ENCODE peak calls at places on chromosomes 5 and 9, in six cellular contexts. One of them, this sample, is unnamed.

GRCh38 chr5:90868799-90869198 is 310.2 kb downstream of the ADGRV1 start:
- DNase-seq in transverse colon: no peak
- DNase-seq in breast epithelium: no peak
- DNase-seq in stomach: no peak
- DNase-seq in sigmoid colon: no peak
- DNase-seq in HepG2: no peak
- DNase-seq in this sample: no peak

GRCh38 chr9:2411459-2412215 is 209.9 kb upstream of the VLDLR start:
- DNase-seq in stomach: no peak
- DNase-seq in HepG2: no peak
- DNase-seq in breast epithelium: no peak
- DNase-seq in sigmoid colon: no peak
- DNase-seq in transverse colon: no peak
- DNase-seq in this sample: no peak

GRCh38 chr5:128534729-128535128 is 3.3 kb downstream of the FBN2 start:
- DNase-seq in stomach: no peak
- DNase-seq in sigmoid colon: no peak
- DNase-seq in HepG2: no peak
- DNase-seq in breast epithelium: no peak
- DNase-seq in transverse colon: no peak
- DNase-seq in this sample: no peak

GRCh38 chr9:22528485-22528884 is 81.9 kb downstream of the DMRTA1 start:
- DNase-seq in stomach: no peak
- DNase-seq in transverse colon: no peak
- DNase-seq in sigmoid colon: no peak
- DNase-seq in breast epithelium: no peak
- DNase-seq in HepG2: no peak
- DNase-seq in this sample: no peak

GRCh38 chr5:26894719-26895263 is 143.6 kb downstream of the CDH9 start:
- DNase-seq in stomach: no peak
- DNase-seq in sigmoid colon: no peak
- DNase-seq in transverse colon: no peak
- DNase-seq in HepG2: no peak
- DNase-seq in breast epithelium: no peak
- DNase-seq in this sample: no peak

GRCh38 chr5:6246820-6247437 is 131.4 kb downstream of the MED10 start:
- DNase-seq in stomach: no peak
- DNase-seq in sigmoid colon: no peak
- DNase-seq in HepG2: no peak
- DNase-seq in breast epithelium: no peak
- DNase-seq in transverse colon: no peak
- DNase-seq in this sample: peak

GRCh38 chr5:67050635-67051034 is 146.0 kb downstream of the CD180 start:
- DNase-seq in breast epithelium: no peak
- DNase-seq in HepG2: no peak
- DNase-seq in sigmoid colon: no peak
- DNase-seq in stomach: no peak
- DNase-seq in transverse colon: no peak
- DNase-seq in this sample: no peak

GRCh38 chr5:91910655-91911054 is 527.5 kb upstream of the ARRDC3 start:
- DNase-seq in stomach: no peak
- DNase-seq in breast epithelium: no peak
- DNase-seq in sigmoid colon: no peak
- DNase-seq in HepG2: no peak
- DNase-seq in transverse colon: no peak
- DNase-seq in this sample: no peak

GRCh38 chr5:120808135-120808534 is 344.0 kb downstream of the PRR16 start:
- DNase-seq in breast epithelium: no peak
- DNase-seq in stomach: no peak
- DNase-seq in sigmoid colon: no peak
- DNase-seq in HepG2: no peak
- DNase-seq in transverse colon: no peak
- DNase-seq in this sample: no peak

GRCh38 chr5:58087905-58088304 is 372.0 kb downstream of the PLK2 start:
- DNase-seq in HepG2: no peak
- DNase-seq in breast epithelium: no peak
- DNase-seq in transverse colon: no peak
- DNase-seq in sigmoid colon: no peak
- DNase-seq in stomach: no peak
- DNase-seq in this sample: no peak

GRCh38 chr9:127557466-127557869 is 54.6 kb upstream of the STXBP1 start:
- DNase-seq in stomach: no peak
- DNase-seq in sigmoid colon: no peak
- DNase-seq in breast epithelium: no peak
- DNase-seq in transverse colon: no peak
- DNase-seq in HepG2: no peak
- DNase-seq in this sample: no peak

GRCh38 chr9:69357030-69357853 is 32.2 kb downstream of the ENTREP1 start:
- DNase-seq in HepG2: no peak
- DNase-seq in transverse colon: no peak
- DNase-seq in stomach: no peak
- DNase-seq in sigmoid colon: no peak
- DNase-seq in breast epithelium: no peak
- DNase-seq in this sample: no peak

GRCh38 chr9:95848764-95849163 is 26.7 kb upstream of the ERCC6L2 start:
- DNase-seq in HepG2: no peak
- DNase-seq in breast epithelium: no peak
- DNase-seq in sigmoid colon: no peak
- DNase-seq in transverse colon: no peak
- DNase-seq in stomach: no peak
- DNase-seq in this sample: no peak

GRCh38 chr9:123571240-123571639 is 215.2 kb downstream of the CRB2 start:
- DNase-seq in transverse colon: no peak
- DNase-seq in breast epithelium: no peak
- DNase-seq in sigmoid colon: no peak
- DNase-seq in stomach: no peak
- DNase-seq in HepG2: no peak
- DNase-seq in this sample: no peak

GRCh38 chr5:178859625-178860521 is at the start of gene ZNF354B:
- DNase-seq in HepG2: peak
- DNase-seq in sigmoid colon: peak
- DNase-seq in breast epithelium: peak
- DNase-seq in transverse colon: peak
- DNase-seq in stomach: peak
- DNase-seq in this sample: peak
- TF ChIP-seq POLR2A in HepG2: peak
- TF ChIP-seq POLR2A in sigmoid colon: peak
- TF ChIP-seq POLR2A in breast epithelium: no peak
- TF ChIP-seq POLR2A in transverse colon: peak
- TF ChIP-seq POLR2A in stomach: no peak
- TF ChIP-seq POLR2A in this sample: peak

GRCh38 chr5:136082390-136083193 is 50.1 kb upstream of the SMAD5 start:
- DNase-seq in breast epithelium: peak
- DNase-seq in transverse colon: peak
- DNase-seq in sigmoid colon: peak
- DNase-seq in HepG2: peak
- DNase-seq in stomach: peak
- DNase-seq in this sample: peak

GRCh38 chr5:136079195-136079985 is 50.6 kb downstream of the TGFBI start:
- DNase-seq in HepG2: no peak
- DNase-seq in sigmoid colon: no peak
- DNase-seq in transverse colon: no peak
- DNase-seq in breast epithelium: no peak
- DNase-seq in stomach: no peak
- DNase-seq in this sample: peak

GRCh38 chr5:136081192-136081591 is 51.5 kb upstream of the SMAD5 start:
- DNase-seq in transverse colon: no peak
- DNase-seq in stomach: no peak
- DNase-seq in sigmoid colon: no peak
- DNase-seq in breast epithelium: no peak
- DNase-seq in HepG2: no peak
- DNase-seq in this sample: peak

GRCh38 chr5:136080113-136080482 is 51.3 kb downstream of the TGFBI start:
- DNase-seq in transverse colon: no peak
- DNase-seq in sigmoid colon: no peak
- DNase-seq in HepG2: no peak
- DNase-seq in breast epithelium: no peak
- DNase-seq in stomach: no peak
- DNase-seq in this sample: no peak

DNA sequence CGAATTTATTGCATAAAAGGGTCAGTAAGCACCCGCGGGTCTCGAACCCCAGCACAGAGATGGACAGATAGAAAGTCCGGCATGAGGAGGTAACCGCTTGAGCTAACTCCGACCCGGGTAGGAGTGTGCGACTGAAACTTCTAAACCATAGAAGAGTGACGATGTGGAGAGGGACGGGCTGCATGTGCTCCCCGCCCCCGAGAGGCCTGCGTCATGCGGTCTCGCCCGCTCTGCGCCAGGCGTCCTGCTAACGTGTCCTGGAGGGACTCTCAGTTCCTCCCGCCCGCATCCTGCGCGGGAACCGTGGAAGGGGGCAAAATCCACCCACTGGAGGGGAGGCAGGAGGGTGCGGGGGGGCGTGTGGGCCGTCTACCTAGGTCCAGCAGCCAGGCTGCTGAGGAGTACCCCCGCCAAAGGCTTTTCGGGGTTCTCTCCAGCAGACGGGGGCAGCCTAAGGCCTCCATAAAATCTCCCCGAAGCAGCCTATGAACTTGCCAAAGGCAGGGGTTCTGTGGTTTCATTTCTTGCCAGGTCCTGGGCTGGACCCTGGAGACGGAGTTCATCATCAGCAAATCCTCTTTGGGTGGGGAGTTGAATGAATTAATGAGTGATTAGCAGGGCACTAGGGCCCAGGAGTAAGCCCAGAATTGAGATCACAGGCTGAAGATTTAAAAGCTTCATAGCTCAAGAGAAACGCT is 51.8 kb downstream of the TGFBI start:
- DNase-seq in stomach: peak
- DNase-seq in HepG2: no peak
- DNase-seq in breast epithelium: peak
- DNase-seq in transverse colon: peak
- DNase-seq in sigmoid colon: peak
- DNase-seq in this sample: peak
- TF ChIP-seq POLR2AphosphoS5 in stomach: peak
- TF ChIP-seq POLR2AphosphoS5 in HepG2: no peak
- TF ChIP-seq POLR2AphosphoS5 in breast epithelium: no peak
- TF ChIP-seq POLR2AphosphoS5 in transverse colon: peak
- TF ChIP-seq POLR2AphosphoS5 in sigmoid colon: peak
- TF ChIP-seq POLR2AphosphoS5 in this sample: peak

DNA sequence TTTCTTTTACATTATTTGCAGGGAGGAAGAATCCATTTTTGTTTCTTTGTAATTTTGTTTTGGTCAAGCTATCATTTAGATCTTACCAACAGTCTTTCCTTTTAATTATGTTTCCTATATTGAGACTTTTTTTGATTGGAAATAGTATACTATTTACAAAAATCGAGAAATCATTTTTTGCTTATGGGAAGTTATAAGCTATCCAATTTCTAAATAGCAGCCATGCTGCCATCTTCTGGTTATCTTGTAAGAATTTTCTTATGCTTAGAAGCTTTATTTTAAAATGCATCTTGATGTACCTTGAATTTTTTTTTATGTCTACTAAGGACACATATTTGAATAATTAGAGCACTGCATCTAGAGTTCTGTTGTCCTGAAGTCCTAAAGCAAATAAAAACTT is 821.2 kb downstream of the PTPRD start:
- DNase-seq in stomach: no peak
- DNase-seq in transverse colon: no peak
- DNase-seq in breast epithelium: no peak
- DNase-seq in HepG2: no peak
- DNase-seq in sigmoid colon: no peak
- DNase-seq in this sample: no peak
- TF ChIP-seq CTCF in stomach: no peak
- TF ChIP-seq CTCF in transverse colon: no peak
- TF ChIP-seq CTCF in breast epithelium: no peak
- TF ChIP-seq CTCF in HepG2: no peak
- TF ChIP-seq CTCF in sigmoid colon: no peak
- TF ChIP-seq CTCF in this sample: peak

DNA sequence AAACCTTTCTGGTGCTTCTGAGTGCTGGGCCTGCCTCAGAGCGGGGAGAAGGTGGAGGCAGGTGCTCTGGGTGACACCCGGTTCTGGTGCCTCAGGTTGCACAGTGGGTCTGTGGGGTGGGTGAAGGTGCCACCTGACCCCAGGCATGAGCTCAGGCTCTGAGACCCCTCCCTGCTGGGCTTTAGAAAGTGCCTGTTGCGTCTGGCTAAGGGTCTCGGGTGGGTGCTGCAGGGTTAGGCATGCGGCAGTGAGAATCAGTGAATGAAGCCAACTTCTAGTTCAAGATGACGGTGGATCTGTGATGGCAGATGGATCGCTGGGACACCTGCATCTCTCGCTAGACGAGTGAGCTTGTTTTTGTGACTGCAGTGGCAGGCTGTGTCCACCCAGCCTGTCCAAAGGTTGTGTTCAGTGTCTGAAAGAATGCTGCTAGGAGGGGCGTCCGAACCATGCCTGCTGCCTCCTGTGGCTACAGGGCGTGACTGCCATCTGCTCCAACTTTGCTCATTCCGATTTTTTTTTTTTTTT is 5.0 kb downstream of the SQSTM1 start:
- DNase-seq in transverse colon: peak
- DNase-seq in breast epithelium: no peak
- DNase-seq in sigmoid colon: peak
- DNase-seq in HepG2: peak
- DNase-seq in stomach: no peak
- DNase-seq in this sample: no peak
- TF ChIP-seq POLR2A in transverse colon: peak
- TF ChIP-seq POLR2A in breast epithelium: no peak
- TF ChIP-seq POLR2A in sigmoid colon: no peak
- TF ChIP-seq POLR2A in HepG2: no peak
- TF ChIP-seq POLR2A in stomach: no peak
- TF ChIP-seq POLR2A in this sample: no peak

GRCh38 chr9:83476513-83476912 is 61.7 kb downstream of the FRMD3 start:
- DNase-seq in breast epithelium: no peak
- DNase-seq in sigmoid colon: no peak
- DNase-seq in HepG2: no peak
- DNase-seq in stomach: no peak
- DNase-seq in transverse colon: no peak
- DNase-seq in this sample: no peak

GRCh38 chr9:83477571-83477970 is 60.6 kb downstream of the FRMD3 start:
- DNase-seq in HepG2: no peak
- DNase-seq in transverse colon: no peak
- DNase-seq in stomach: no peak
- DNase-seq in breast epithelium: no peak
- DNase-seq in sigmoid colon: no peak
- DNase-seq in this sample: no peak

GRCh38 chr9:83477120-83477519 is 61.1 kb downstream of the FRMD3 start:
- DNase-seq in transverse colon: no peak
- DNase-seq in HepG2: no peak
- DNase-seq in sigmoid colon: no peak
- DNase-seq in breast epithelium: no peak
- DNase-seq in stomach: no peak
- DNase-seq in this sample: no peak

GRCh38 chr9:83474631-83475030 is 63.6 kb downstream of the FRMD3 start:
- DNase-seq in sigmoid colon: no peak
- DNase-seq in stomach: no peak
- DNase-seq in breast epithelium: no peak
- DNase-seq in HepG2: no peak
- DNase-seq in transverse colon: no peak
- DNase-seq in this sample: no peak

DNA sequence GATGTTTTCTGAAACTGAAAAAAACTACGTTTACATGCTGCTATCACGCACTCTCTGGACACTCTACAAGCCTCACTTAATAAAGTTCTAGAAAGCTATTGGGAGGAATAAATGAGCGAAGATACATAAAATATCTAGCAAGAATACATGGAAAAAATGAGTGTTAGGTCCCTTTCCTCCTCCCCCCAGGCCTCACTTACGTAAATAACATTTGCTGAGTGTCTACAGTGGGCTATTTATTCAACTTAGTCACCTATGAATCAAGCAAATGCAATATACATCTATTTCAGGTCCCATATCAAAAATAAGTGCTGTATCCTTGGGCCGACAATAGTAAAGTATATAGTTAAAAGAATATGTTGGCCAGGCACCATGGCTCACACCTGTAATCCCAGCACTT is 62.5 kb downstream of the FRMD3 start:
- DNase-seq in stomach: no peak
- DNase-seq in HepG2: no peak
- DNase-seq in sigmoid colon: no peak
- DNase-seq in transverse colon: no peak
- DNase-seq in breast epithelium: no peak
- DNase-seq in this sample: no peak
- TF ChIP-seq POLR2AphosphoS5 in stomach: no peak
- TF ChIP-seq POLR2AphosphoS5 in HepG2: no peak
- TF ChIP-seq POLR2AphosphoS5 in sigmoid colon: no peak
- TF ChIP-seq POLR2AphosphoS5 in transverse colon: no peak
- TF ChIP-seq POLR2AphosphoS5 in breast epithelium: no peak
- TF ChIP-seq POLR2AphosphoS5 in this sample: no peak

This sample was measured in esophagus muscularis mucosa.